ENCODE peak calls at places on chromosomes 16 and 17, in ten cellular contexts. Z is activated CD4-positive, alpha-beta T cell treated with anti-CD3 and anti-CD28 coated beads for 48 hours; S is G401; X is AG10803; V is tibial artery; T is ureter; J is neural crest cell; N is NCI-H2029 treated with DMSO at 0.1 percent for 48 hours; O is GM13977; C is NCI-H2081 treated with DMSO at 0.1 percent for 48 hours. D is an unnamed sample.

GRCh38 chr16:1706386-1707192 is 594 bp downstream of the MAPK8IP3 start:
- DNase-seq in Z (peak; percentile 63), S (no peak), X (no peak), V (no peak), T (no peak), J (no peak), N (no peak), O (peak; percentile 80), C (no peak), D (peak; percentile 35)

GRCh38 chr17:50767446-50767845 is at the start of gene ANKRD40CL:
- DNase-seq in Z (no peak), S (no peak), X (no peak), V (no peak), T (no peak), J (no peak), N (no peak), O (no peak), C (no peak), D (no peak)

GRCh38 chr17:7196651-7197050 is 17.5 kb upstream of the ASGR1 start:
- DNase-seq in Z (no peak), S (no peak), X (no peak), V (no peak), T (no peak), J (no peak), N (no peak), O (no peak), C (no peak), D (no peak)

GRCh38 chr17:55433029-55433628 is 11.5 kb upstream of the MMD start:
- DNase-seq in Z (no peak), S (no peak), X (no peak), V (no peak), T (no peak), J (no peak), N (no peak), O (no peak), C (no peak), D (peak; percentile 3)

GRCh38 chr17:36939059-36939943 is 2.0 kb downstream of the LHX1 start:
- DNase-seq in Z (no peak), S (peak; percentile 69), X (no peak), V (no peak), T (no peak), J (no peak), N (no peak), O (peak; percentile 38), C (no peak), D (no peak)

GRCh38 chr16:23384878-23385277 is 68.1 kb downstream of the COG7 start:
- DNase-seq in Z (no peak), S (peak; percentile 94), X (no peak), V (no peak), T (no peak), J (no peak), N (no peak), O (no peak), C (no peak), D (no peak)

GRCh38 chr16:19876501-19877059 is 8.1 kb downstream of the GPRC5B start:
- DNase-seq in Z (no peak), S (peak; percentile 33), X (no peak), V (no peak), T (no peak), J (no peak), N (no peak), O (no peak), C (no peak), D (peak; percentile 44)

GRCh38 chr16:3774156-3774767 is 56.9 kb upstream of the TRAP1 start:
- DNase-seq in Z (no peak), S (peak; percentile 58), X (peak; percentile 82), V (no peak), T (no peak), J (no peak), N (peak; percentile 59), O (no peak), C (no peak), D (no peak)

GRCh38 chr17:12402963-12403622 is 262.6 kb upstream of the MYOCD start:
- DNase-seq in Z (no peak), S (no peak), X (peak; percentile 54), V (no peak), T (no peak), J (no peak), N (no peak), O (no peak), C (no peak), D (no peak)

GRCh38 chr17:299546-299945 is 53.1 kb downstream of the RPH3AL start:
- DNase-seq in Z (no peak), S (peak; percentile 73), X (no peak), V (no peak), T (no peak), J (no peak), N (no peak), O (no peak), C (no peak), D (no peak)

GRCh38 chr17:76612977-76613851 is 27.6 kb upstream of the ST6GALNAC2 start:
- DNase-seq in Z (no peak), S (peak; percentile 69), X (no peak), V (no peak), T (no peak), J (peak; percentile 33), N (no peak), O (no peak), C (no peak), D (no peak)

GRCh38 chr17:42809250-42809649 is 10.6 kb downstream of the CNTD1 start:
- DNase-seq in Z (no peak), S (peak; percentile 74), X (peak; percentile 92), V (no peak), T (no peak), J (no peak), N (no peak), O (no peak), C (no peak), D (no peak)

GRCh38 chr16:11587643-11588247 is 1.0 kb upstream of the LITAF start:
- DNase-seq in Z (no peak), S (peak; percentile 32), X (no peak), V (no peak), T (no peak), J (no peak), N (no peak), O (no peak), C (no peak), D (no peak)

GRCh38 chr16:57345021-57345420 is 13.6 kb upstream of the CCL22 start:
- DNase-seq in Z (no peak), S (no peak), X (no peak), V (no peak), T (no peak), J (no peak), N (no peak), O (no peak), C (no peak), D (no peak)

GRCh38 chr16:67185003-67185865 is 1.5 kb upstream of the MATCAP1 start:
- DNase-seq in Z (peak; percentile 92), S (peak; percentile 82), X (peak; percentile 87), V (peak; percentile 96), T (peak; percentile 93), J (peak; percentile 95), N (no peak), O (peak; percentile 85), C (no peak), D (peak; percentile 60)

GRCh38 chr16:68232335-68232734 is 3.6 kb downstream of the ESRP2 start:
- DNase-seq in Z (no peak), S (no peak), X (no peak), V (peak; percentile 64), T (no peak), J (no peak), N (no peak), O (no peak), C (no peak), D (no peak)

GRCh38 chr16:23060458-23061320 is 88.6 kb downstream of the USP31 start:
- DNase-seq in Z (peak; percentile 69), S (peak; percentile 83), X (peak; percentile 68), V (peak; percentile 80), T (peak; percentile 70), J (peak; percentile 62), N (peak; percentile 72), O (peak; percentile 71), C (no peak), D (peak; percentile 66)

GRCh38 chr16:86462334-86463084 is 47.8 kb upstream of the FOXF1 start:
- DNase-seq in Z (no peak), S (no peak), X (no peak), V (no peak), T (peak; percentile 54), J (no peak), N (no peak), O (no peak), C (no peak), D (no peak)

GRCh38 chr16:84271866-84272265 is 22.8 kb upstream of the WFDC1 start:
- DNase-seq in Z (no peak), S (no peak), X (no peak), V (no peak), T (no peak), J (no peak), N (no peak), O (no peak), C (no peak), D (no peak)

GRCh38 chr16:9503251-9503986 is 412.0 kb downstream of the HAPSTR1 start:
- DNase-seq in Z (no peak), S (no peak), X (no peak), V (no peak), T (no peak), J (no peak), N (no peak), O (no peak), C (no peak), D (no peak)

GRCh38 chr17:78384479-78385175 is 6.2 kb downstream of the PGS1 start:
- DNase-seq in Z (no peak), S (no peak), X (no peak), V (no peak), T (no peak), J (no peak), N (no peak), O (no peak), C (no peak), D (no peak)

GRCh38 chr17:71412803-71413202 is 708.0 kb upstream of the SOX9 start:
- DNase-seq in Z (no peak), S (no peak), X (peak; percentile 97), V (no peak), T (no peak), J (no peak), N (no peak), O (no peak), C (no peak), D (no peak)

GRCh38 chr17:74454197-74455024 is 12.0 kb upstream of the CD300A start:
- DNase-seq in Z (no peak), S (peak; percentile 84), X (peak; percentile 66), V (no peak), T (peak; percentile 92), J (peak; percentile 80), N (no peak), O (peak; percentile 58), C (no peak), D (peak; percentile 42)

GRCh38 chr17:28570716-28571254 is 539 bp downstream of the PIGS start:
- DNase-seq in Z (peak; percentile 65), S (peak; percentile 66), X (no peak), V (no peak), T (no peak), J (peak; percentile 20), N (no peak), O (peak; percentile 56), C (no peak), D (peak; percentile 11)

GRCh38 chr17:72662827-72663190 is 429.7 kb downstream of the SLC39A11 start:
- DNase-seq in Z (no peak), S (no peak), X (no peak), V (no peak), T (no peak), J (no peak), N (no peak), O (no peak), C (no peak), D (no peak)

GRCh38 chr17:65079489-65079900 is 23.0 kb upstream of the GNA13 start:
- DNase-seq in Z (no peak), S (no peak), X (no peak), V (peak; percentile 19), T (no peak), J (no peak), N (no peak), O (no peak), C (no peak), D (no peak)

GRCh38 chr17:82684207-82684903 is 14.1 kb downstream of the RAB40B start:
- DNase-seq in Z (no peak), S (no peak), X (no peak), V (no peak), T (no peak), J (no peak), N (no peak), O (no peak), C (no peak), D (no peak)

GRCh38 chr17:37608369-37609169 is 649 bp downstream of the SYNRG start:
- DNase-seq in Z (no peak), S (peak; percentile 55), X (peak; percentile 31), V (no peak), T (no peak), J (peak; percentile 56), N (peak; percentile 2), O (peak; percentile 36), C (no peak), D (no peak)

D was measured in dermis microvascular lymphatic vessel endothelial cell.